ENCODE peak calls at places on chromosome 9, in ten cellular contexts. O is mucosa of descending colon, I is right atrium auricular region, P is left ventricle myocardium inferior, G is kidney epithelial cell, H is tibial nerve, W is IMR-90, J is fibroblast of lung, Z is lung, R is brain microvascular endothelial cell. V is an unnamed sample. For H3K36me3, the result is how much of the 10 kb centered on the place peaks cover.

GRCh38 chr9:21828853-21829405 is 26.5 kb downstream of the MTAP start:
- DNase-seq in I (no peak), O (no peak), R (no peak), G (no peak), W (no peak), P (no peak), J (no peak), Z (no peak), H (no peak), V (no peak)

GRCh38 chr9:122261469-122261881 is 3.2 kb downstream of the RBM18 start:
- DNase-seq in G (no peak), W (peak), Z (peak), O (peak), P (peak), R (peak), H (peak), J (peak), I (peak), V (peak)

GRCh38 chr9:124284237-124284831 is 26.6 kb downstream of the NEK6 start:
- DNase-seq in O (no peak), G (no peak), Z (no peak), W (peak), H (no peak), R (no peak), P (peak), J (peak), I (no peak), V (no peak)

GRCh38 chr9:124266139-124266825 is 8.5 kb downstream of the NEK6 start:
- DNase-seq in R (no peak), P (no peak), H (no peak), W (peak), Z (no peak), J (no peak), G (no peak), O (no peak), I (no peak), V (no peak)

GRCh38 chr9:126031116-126031515 is 283.9 kb downstream of the PBX3 start:
- DNase-seq in H (no peak), Z (no peak), O (no peak), W (no peak), P (no peak), R (no peak), I (no peak), G (no peak), J (no peak), V (no peak)

GRCh38 chr9:91086657-91087563 is 274.8 kb downstream of the AUH start:
- DNase-seq in I (no peak), R (no peak), Z (no peak), O (no peak), H (no peak), P (no peak), G (no peak), W (no peak), J (no peak), V (no peak)

GRCh38 chr9:19148170-19148569 is 20.9 kb upstream of the PLIN2 start:
- DNase-seq in P (no peak), G (no peak), I (no peak), J (peak), R (no peak), Z (no peak), W (no peak), H (no peak), O (no peak), V (no peak)

GRCh38 chr9:90966475-90967150 is 165.0 kb downstream of the SYK start:
- DNase-seq in J (peak), I (no peak), P (no peak), W (peak), O (no peak), G (no peak), H (no peak), Z (no peak), R (peak), V (no peak)

GRCh38 chr9:95268681-95269080 is 48.8 kb downstream of the FANCC start:
- DNase-seq in R (peak), I (no peak), W (peak), Z (no peak), O (no peak), H (no peak), P (no peak), J (peak), G (no peak), V (no peak)

GRCh38 chr9:92381780-92382179 is 22.6 kb downstream of the OGN start:
- DNase-seq in J (no peak), I (no peak), W (no peak), G (no peak), P (no peak), H (no peak), O (no peak), R (no peak), Z (no peak), V (no peak)

GRCh38 chr9:34079181-34079580 is 30.5 kb upstream of the UBAP2 start:
- DNase-seq in Z (no peak), H (no peak), I (no peak), J (peak), P (no peak), W (peak), R (peak), O (no peak), G (peak), V (no peak)

DNA sequence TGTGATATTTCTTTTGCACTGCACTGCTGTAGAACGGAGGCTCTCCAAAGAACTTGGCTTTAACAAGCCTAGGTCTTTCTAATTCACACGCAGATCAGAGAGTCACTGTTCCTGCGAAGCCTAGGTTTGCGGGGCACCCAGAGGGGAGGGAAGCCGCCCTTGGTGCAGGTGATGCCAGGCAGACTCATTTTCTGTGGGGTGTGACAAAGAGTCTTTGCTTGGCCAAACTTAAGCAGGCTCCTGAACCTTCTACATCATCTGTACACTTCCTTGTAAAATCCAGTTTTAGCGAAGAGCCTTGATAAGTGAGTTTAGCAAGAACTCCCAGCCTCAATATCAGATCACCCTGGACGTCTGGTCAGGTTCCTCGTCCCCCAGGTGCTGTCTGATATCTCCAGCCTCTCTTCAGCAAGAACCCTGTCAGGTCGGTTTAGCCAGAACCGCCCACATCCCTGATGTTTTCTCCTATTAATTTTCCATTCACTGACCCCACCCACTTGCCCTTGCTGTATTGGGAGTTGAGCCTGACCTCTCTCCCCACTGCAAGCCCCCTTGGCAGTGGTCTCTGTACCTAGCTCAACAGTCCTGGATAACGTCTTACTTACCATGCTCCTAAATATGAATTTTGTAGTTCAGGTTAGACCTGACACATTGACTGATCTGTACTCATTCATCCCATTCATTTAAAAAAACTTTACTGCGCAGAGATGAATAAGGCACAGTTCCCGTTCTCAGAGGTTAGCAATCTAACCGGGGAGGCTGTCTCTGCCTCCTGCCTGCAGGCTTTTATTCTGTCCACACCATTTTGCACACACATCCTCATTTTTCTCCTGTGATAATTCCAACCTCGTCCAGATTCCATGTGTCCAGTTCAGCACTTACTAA is 880 bp upstream of the UBAC1 start:
- DNase-seq in J (no peak), W (no peak), O (no peak), H (no peak), P (no peak), Z (no peak), I (no peak), G (no peak), R (no peak), V (no peak)
- H3K4me3 ChIP-seq in J (peak), W (no peak), O (no peak), H (peak), P (peak), Z (no peak), I (no peak), G (no peak), R (no peak), V (peak)

DNA sequence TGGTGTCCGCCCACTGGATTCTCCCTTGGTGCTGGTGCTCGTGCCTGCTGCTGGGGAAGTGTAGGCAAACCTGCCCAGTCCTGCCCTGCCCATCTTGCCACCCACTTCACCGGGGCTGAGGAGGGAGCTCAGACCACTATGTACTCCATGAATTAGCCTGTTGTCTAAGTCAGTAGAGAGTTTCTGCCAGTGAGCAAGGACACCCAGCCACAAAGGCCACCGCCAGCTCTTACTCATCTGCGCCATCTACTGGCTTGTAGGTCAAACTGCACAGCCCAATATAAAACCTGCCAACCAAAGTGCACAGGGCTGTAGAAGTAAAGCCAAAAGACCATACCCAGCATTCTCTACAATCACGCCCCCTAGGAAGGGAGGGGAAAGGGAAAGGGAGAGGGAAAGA is 102.3 kb downstream of the GLIS3 start:
- DNase-seq in J (no peak), H (no peak), G (no peak), Z (no peak), O (no peak), W (no peak), P (no peak), I (no peak), R (no peak), V (no peak)
- TF ChIP-seq CTCF in J (peak), H (no peak), G (peak), Z (no peak), O (no peak), W (no peak), P (peak), I (no peak), R (peak), V (peak)

GRCh38 chr9:120792898-120793765 is at the start of gene FBXW2:
- DNase-seq in J (peak), G (peak), H (peak), I (peak), W (peak), Z (peak), O (peak), P (peak), R (peak), V (peak)

GRCh38 chr9:120791161-120791560 is 2.1 kb downstream of the FBXW2 start:
- DNase-seq in H (no peak), O (no peak), P (no peak), W (no peak), I (no peak), Z (no peak), G (no peak), R (no peak), J (no peak), V (no peak)

GRCh38 chr9:120783611-120784047 is 9.6 kb downstream of the FBXW2 start:
- DNase-seq in W (peak), I (no peak), Z (no peak), P (no peak), R (no peak), H (no peak), G (peak), O (no peak), J (peak), V (no peak)

GRCh38 chr9:120787906-120788305 is 5.3 kb downstream of the FBXW2 start:
- DNase-seq in H (no peak), W (no peak), I (no peak), J (no peak), P (no peak), G (no peak), R (no peak), O (no peak), Z (no peak), V (no peak)
- H3K36me3 ChIP-seq in H (under half), W (under half), I (under half), J (under half), P (under half), G (under half), R (under half), O (under half), Z (under half), V (under half)

DNA sequence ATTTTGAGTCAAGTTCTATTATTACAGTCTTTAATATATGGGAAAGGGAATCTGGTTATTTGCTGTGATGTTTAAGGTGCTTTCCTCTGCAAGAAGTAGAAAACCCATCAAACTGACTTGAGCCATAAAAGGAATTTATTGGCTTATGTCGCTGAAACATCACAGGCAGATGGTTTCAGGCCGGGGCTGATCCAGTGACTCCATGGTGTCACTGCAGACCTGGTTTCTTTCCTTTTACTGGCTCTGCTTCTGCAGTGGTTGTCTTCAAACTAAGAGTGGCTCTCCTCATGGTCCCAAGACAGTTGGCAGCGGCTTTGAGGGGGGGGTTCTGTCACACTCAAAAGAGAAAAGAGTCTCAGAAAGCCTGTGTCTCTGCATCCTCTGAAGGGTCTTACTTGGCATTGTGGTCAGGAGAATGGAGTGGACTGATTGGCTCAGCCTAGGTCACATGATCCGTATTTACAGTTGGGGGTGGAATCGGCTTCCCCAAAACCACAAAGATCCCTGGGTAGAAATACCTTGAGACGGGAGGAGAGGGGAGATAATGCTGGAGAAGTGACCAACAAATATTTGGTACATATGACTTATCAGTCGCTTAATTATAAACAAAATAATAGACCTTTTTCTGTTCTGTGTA is 106.3 kb downstream of the DAPK1 start:
- DNase-seq in W (no peak), I (no peak), P (no peak), J (no peak), O (no peak), G (no peak), H (no peak), Z (no peak), R (no peak), V (no peak)
- H3K4me3 ChIP-seq in W (no peak), I (no peak), P (no peak), J (no peak), O (no peak), G (no peak), H (no peak), Z (no peak), R (no peak), V (no peak)